ENCODE peak calls at places on chromosomes 7 and 10, in four cellular contexts. One of them, this sample, is unnamed.

GRCh38 chr7:130971297-130971696 is 237.3 kb upstream of the KLF14 start:
- DNase-seq in CD8-positive, alpha-beta T cell: no peak
- DNase-seq in breast epithelium: no peak
- DNase-seq in right cardiac atrium: no peak
- DNase-seq in this sample: no peak

GRCh38 chr10:131169146-131169545 is 142.4 kb downstream of the TCERG1L start:
- DNase-seq in breast epithelium: no peak
- DNase-seq in right cardiac atrium: no peak
- DNase-seq in CD8-positive, alpha-beta T cell: no peak
- DNase-seq in this sample: no peak

GRCh38 chr7:117274951-117275350 is 47.9 kb downstream of the WNT2 start:
- DNase-seq in CD8-positive, alpha-beta T cell: no peak
- DNase-seq in breast epithelium: no peak
- DNase-seq in right cardiac atrium: no peak
- DNase-seq in this sample: no peak

GRCh38 chr7:129412501-129412900 is 21.7 kb upstream of the STRIP2 start:
- DNase-seq in breast epithelium: no peak
- DNase-seq in right cardiac atrium: no peak
- DNase-seq in CD8-positive, alpha-beta T cell: no peak
- DNase-seq in this sample: no peak

GRCh38 chr10:46551701-46552525 is 4.5 kb downstream of the GPRIN2 start:
- DNase-seq in breast epithelium: no peak
- DNase-seq in CD8-positive, alpha-beta T cell: no peak
- DNase-seq in right cardiac atrium: peak; percentile 55
- DNase-seq in this sample: peak; percentile 2

GRCh38 chr7:44284881-44285541 is 40.4 kb downstream of the CAMK2B start:
- DNase-seq in CD8-positive, alpha-beta T cell: no peak
- DNase-seq in right cardiac atrium: no peak
- DNase-seq in breast epithelium: peak; percentile 25
- DNase-seq in this sample: no peak

GRCh38 chr7:116511552-116512523 is 12.3 kb downstream of the CAV2 start:
- DNase-seq in breast epithelium: no peak
- DNase-seq in CD8-positive, alpha-beta T cell: no peak
- DNase-seq in right cardiac atrium: no peak
- DNase-seq in this sample: peak; percentile 67

GRCh38 chr7:124246262-124246863 is 213.5 kb upstream of the TMEM229A start:
- DNase-seq in CD8-positive, alpha-beta T cell: no peak
- DNase-seq in right cardiac atrium: no peak
- DNase-seq in breast epithelium: no peak
- DNase-seq in this sample: no peak

GRCh38 chr7:22082553-22082885 is 136.8 kb upstream of the CDCA7L start:
- DNase-seq in CD8-positive, alpha-beta T cell: no peak
- DNase-seq in breast epithelium: no peak
- DNase-seq in right cardiac atrium: no peak
- DNase-seq in this sample: no peak

GRCh38 chr10:101260764-101261341 is 31.6 kb upstream of the LBX1 start:
- DNase-seq in breast epithelium: no peak
- DNase-seq in CD8-positive, alpha-beta T cell: no peak
- DNase-seq in right cardiac atrium: no peak
- DNase-seq in this sample: no peak

GRCh38 chr10:94349327-94349726 is 13.4 kb downstream of the NOC3L start:
- DNase-seq in CD8-positive, alpha-beta T cell: no peak
- DNase-seq in right cardiac atrium: no peak
- DNase-seq in breast epithelium: no peak
- DNase-seq in this sample: no peak

GRCh38 chr10:30392564-30392990 is 41.4 kb upstream of the MAP3K8 start:
- DNase-seq in CD8-positive, alpha-beta T cell: peak; percentile 65
- DNase-seq in right cardiac atrium: peak; percentile 87
- DNase-seq in breast epithelium: peak; percentile 77
- DNase-seq in this sample: peak; percentile 73

DNA sequence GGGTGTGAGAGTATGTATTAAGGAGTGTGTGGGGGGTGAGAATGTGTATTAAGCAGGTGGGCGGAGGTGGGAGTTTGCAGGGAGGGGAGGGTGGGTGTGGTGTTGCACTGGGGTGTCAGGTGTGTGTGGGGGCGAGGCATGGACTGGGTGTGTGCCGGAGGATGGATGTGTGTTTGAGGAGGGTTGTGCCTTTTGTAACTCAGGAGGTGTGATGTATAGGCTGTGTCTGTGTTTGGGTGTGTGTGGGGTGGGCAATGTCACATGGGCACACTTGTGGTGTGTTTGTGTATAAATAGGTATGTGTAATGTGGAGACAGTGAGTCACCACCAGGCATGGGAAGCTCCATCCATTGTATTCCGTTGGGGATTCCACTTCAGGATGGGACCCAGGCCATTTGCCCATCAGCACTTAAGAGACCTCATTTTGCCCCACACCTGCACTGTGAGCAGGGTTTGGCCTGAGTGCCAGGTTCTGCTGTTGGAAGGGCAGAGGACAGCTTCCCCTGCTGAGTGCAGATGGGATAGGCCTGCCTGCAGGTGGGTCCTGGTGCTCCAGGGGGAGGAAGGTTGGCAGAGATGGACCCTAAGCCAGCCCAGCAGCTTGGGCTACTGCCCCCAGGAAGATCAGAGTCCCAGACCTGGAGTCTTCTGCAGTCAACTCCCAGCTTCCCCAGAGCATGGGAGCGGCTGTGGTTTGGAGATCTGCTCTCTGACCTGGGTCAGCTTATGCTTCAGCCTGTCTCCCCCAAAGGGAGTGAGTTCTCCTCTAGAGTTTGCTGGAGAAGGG is 5.9 kb downstream of the UNC5B start:
- DNase-seq in right cardiac atrium: peak; percentile 81
- DNase-seq in breast epithelium: peak; percentile 50
- DNase-seq in CD8-positive, alpha-beta T cell: no peak
- DNase-seq in this sample: no peak
- H3K27ac ChIP-seq in right cardiac atrium: peak overlapping the region; percentile 94
- H3K27ac ChIP-seq in breast epithelium: no peak overlapping the region
- H3K27ac ChIP-seq in CD8-positive, alpha-beta T cell: no peak overlapping the region
- H3K27ac ChIP-seq in this sample: no peak overlapping the region

DNA sequence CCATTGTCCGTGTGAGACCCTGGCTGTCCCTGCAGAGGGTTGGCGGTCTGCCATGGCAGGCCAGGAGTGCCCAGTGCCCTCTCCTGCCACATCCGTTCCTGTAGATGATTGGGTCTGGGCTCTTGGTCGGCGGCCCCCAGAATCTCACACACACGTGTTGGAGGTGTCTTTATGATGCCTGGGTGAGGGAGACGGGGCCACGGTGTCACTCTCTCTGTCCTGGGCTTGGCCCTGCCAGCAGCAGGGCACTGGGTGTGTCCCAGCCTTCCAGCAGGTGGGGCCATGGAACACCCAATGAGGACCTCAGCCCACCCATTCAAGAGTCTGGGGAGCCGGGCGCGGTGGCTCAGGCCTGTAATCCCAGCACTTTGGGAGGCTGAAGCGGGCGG is 30.2 kb downstream of the UNC5B start:
- DNase-seq in CD8-positive, alpha-beta T cell: no peak
- DNase-seq in breast epithelium: no peak
- DNase-seq in right cardiac atrium: peak; percentile 80
- DNase-seq in this sample: no peak
- H3K27ac ChIP-seq in CD8-positive, alpha-beta T cell: no peak overlapping the region
- H3K27ac ChIP-seq in breast epithelium: peak overlapping the region; percentile 74
- H3K27ac ChIP-seq in right cardiac atrium: peak overlapping the region; percentile 55
- H3K27ac ChIP-seq in this sample: no peak overlapping the region

GRCh38 chr10:109892087-109892486 is 31.2 kb downstream of the XPNPEP1 start:
- DNase-seq in right cardiac atrium: no peak
- DNase-seq in breast epithelium: no peak
- DNase-seq in CD8-positive, alpha-beta T cell: no peak
- DNase-seq in this sample: no peak
- H3K27ac ChIP-seq in right cardiac atrium: peak overlapping the region; percentile 25
- H3K27ac ChIP-seq in breast epithelium: peak overlapping the region; percentile 82
- H3K27ac ChIP-seq in CD8-positive, alpha-beta T cell: no peak overlapping the region
- H3K27ac ChIP-seq in this sample: no peak overlapping the region

DNA sequence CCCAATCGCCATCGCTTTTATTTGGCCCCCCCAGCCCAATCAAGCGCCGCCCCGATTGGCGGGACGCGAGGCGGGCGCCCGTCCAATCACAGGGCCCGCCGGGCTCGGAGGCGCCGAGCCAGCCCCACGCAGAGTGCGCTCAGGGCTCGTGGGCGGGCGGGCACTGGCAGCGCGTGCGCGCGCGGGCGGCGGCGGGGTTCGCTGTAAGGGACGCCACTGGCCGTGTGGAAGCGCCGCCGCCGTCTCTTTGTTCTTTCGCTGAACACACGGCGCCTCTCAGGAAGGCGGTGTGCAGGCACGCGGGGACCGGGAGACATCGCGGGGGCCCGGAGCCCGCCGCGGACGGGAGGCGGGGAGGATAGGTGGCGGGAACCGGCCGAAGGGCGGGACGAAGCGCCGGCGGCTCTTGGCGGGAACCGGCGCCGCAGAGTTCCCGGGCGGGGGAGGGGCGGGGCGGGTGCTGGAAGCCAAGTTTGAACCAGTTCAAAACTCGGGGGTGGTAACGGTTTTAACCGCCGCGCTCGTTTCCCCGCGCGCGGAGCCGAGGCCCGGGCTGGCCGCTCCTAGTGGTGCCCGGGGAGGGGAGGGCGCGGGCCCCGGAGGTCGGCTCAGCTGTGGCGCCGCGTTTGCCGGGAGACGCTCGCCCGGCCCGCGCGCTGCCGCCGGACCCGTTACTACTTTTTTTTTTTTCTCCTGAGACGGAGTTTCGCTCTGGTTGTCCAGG is 370 bp upstream of the EZH2 start:
- DNase-seq in breast epithelium: peak; percentile 91
- DNase-seq in CD8-positive, alpha-beta T cell: peak; percentile 92
- DNase-seq in right cardiac atrium: peak; percentile 98
- DNase-seq in this sample: peak; percentile 93
- H3K27ac ChIP-seq in breast epithelium: peak overlapping the region; percentile 98
- H3K27ac ChIP-seq in CD8-positive, alpha-beta T cell: peak overlapping the region; percentile 47
- H3K27ac ChIP-seq in right cardiac atrium: peak overlapping the region; percentile 98
- H3K27ac ChIP-seq in this sample: peak overlapping the region; percentile 98

DNA sequence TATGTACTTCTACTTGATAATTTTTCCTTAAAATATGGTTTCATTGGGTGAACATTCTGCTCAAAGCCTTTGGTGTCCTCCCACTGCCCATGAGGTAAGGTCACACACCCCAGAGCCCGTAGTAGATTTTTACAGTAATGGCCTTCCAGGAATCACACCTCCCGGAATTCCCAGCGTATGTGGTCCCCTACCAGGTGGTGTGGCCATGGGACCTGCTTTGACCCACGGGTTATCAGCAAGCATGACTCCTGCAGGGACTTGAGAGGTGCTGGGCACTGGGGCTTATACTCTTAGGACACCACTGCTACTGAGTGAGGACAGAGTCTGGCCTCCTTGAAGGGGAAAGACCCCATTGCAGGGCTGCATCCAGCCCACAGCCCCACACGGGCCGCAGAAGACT is 42.2 kb downstream of the BAIAP2L1 start:
- DNase-seq in CD8-positive, alpha-beta T cell: no peak
- DNase-seq in right cardiac atrium: no peak
- DNase-seq in breast epithelium: no peak
- DNase-seq in this sample: no peak
- H3K27ac ChIP-seq in CD8-positive, alpha-beta T cell: no peak overlapping the region
- H3K27ac ChIP-seq in right cardiac atrium: no peak overlapping the region
- H3K27ac ChIP-seq in breast epithelium: no peak overlapping the region
- H3K27ac ChIP-seq in this sample: no peak overlapping the region

DNA sequence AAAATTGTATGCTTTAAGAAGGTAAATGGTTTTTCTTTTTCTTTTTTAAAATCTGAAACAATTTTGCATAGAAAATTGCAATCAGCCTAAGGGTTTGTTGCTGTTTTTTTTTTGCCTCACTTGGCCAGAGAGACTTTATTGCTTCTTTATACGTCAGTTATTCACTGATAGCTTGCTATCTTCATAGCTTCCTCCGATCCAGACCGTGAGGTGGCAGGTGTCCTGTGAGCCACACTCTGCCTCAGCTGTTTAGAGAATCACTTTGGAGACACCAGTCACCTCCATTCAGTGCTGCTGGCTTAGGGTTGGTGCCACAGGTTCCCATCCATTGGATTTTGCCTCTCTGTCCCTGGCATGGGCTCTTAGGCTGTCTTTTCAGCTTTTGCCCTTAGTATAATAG is 68.0 kb downstream of the HHEX start:
- DNase-seq in right cardiac atrium: no peak
- DNase-seq in CD8-positive, alpha-beta T cell: no peak
- DNase-seq in breast epithelium: no peak
- DNase-seq in this sample: no peak
- H3K27ac ChIP-seq in right cardiac atrium: peak overlapping the region; percentile 83
- H3K27ac ChIP-seq in CD8-positive, alpha-beta T cell: no peak overlapping the region
- H3K27ac ChIP-seq in breast epithelium: peak overlapping the region; percentile 76
- H3K27ac ChIP-seq in this sample: no peak overlapping the region

GRCh38 chr7:33038639-33039038 is 23.9 kb downstream of the NT5C3A start:
- DNase-seq in right cardiac atrium: no peak
- DNase-seq in breast epithelium: no peak
- DNase-seq in CD8-positive, alpha-beta T cell: no peak
- DNase-seq in this sample: no peak

GRCh38 chr7:33043434-33043833 is 19.1 kb downstream of the NT5C3A start:
- DNase-seq in CD8-positive, alpha-beta T cell: no peak
- DNase-seq in right cardiac atrium: no peak
- DNase-seq in breast epithelium: no peak
- DNase-seq in this sample: no peak

GRCh38 chr7:33039257-33039904 is 23.2 kb downstream of the NT5C3A start:
- DNase-seq in CD8-positive, alpha-beta T cell: no peak
- DNase-seq in right cardiac atrium: no peak
- DNase-seq in breast epithelium: no peak
- DNase-seq in this sample: no peak

GRCh38 chr7:33039905-33040292 is 22.7 kb downstream of the NT5C3A start:
- DNase-seq in breast epithelium: no peak
- DNase-seq in right cardiac atrium: no peak
- DNase-seq in CD8-positive, alpha-beta T cell: no peak
- DNase-seq in this sample: no peak

GRCh38 chr7:33040803-33041516 is 21.6 kb downstream of the NT5C3A start:
- DNase-seq in CD8-positive, alpha-beta T cell: peak; percentile 52
- DNase-seq in breast epithelium: no peak
- DNase-seq in right cardiac atrium: no peak
- DNase-seq in this sample: no peak
- H3K27ac ChIP-seq in CD8-positive, alpha-beta T cell: peak overlapping the region; percentile 54
- H3K27ac ChIP-seq in breast epithelium: peak overlapping the region; percentile 22
- H3K27ac ChIP-seq in right cardiac atrium: no peak overlapping the region
- H3K27ac ChIP-seq in this sample: peak overlapping the region; percentile 2

This sample was measured in DND-41.